ENCODE peak calls at places on chromosomes 11 and 22, in four cellular contexts. W, J, X and T are unnamed samples.
A peak's percentile ranks its signal among the peaks of the same experiment; 100 is the strongest.

GRCh38 chr22:39496131-39496838 is 5.8 kb upstream of the MIEF1 start:
- DNase-seq in W (no peak), J (peak; percentile 84), X (peak; percentile 80), T (no peak)

GRCh38 chr22:46060292-46061123 is 83.5 kb upstream of the WNT7B start:
- DNase-seq in W (no peak), J (no peak), X (peak; percentile 1), T (no peak)

GRCh38 chr11:70914496-70914895 is 337.9 kb downstream of the SHANK2 start:
- DNase-seq in W (no peak), J (no peak), X (no peak), T (no peak)

GRCh38 chr22:24806663-24807001 is 621 bp downstream of the SGSM1 start:
- DNase-seq in W (no peak), J (no peak), X (no peak), T (no peak)

GRCh38 chr11:32188785-32189184 is 97.9 kb downstream of the RCN1 start:
- DNase-seq in W (no peak), J (no peak), X (no peak), T (no peak)

GRCh38 chr22:34111210-34111824 is 191.0 kb upstream of the LARGE1 start:
- DNase-seq in W (no peak), J (peak; percentile 12), X (peak; percentile 22), T (no peak)

GRCh38 chr11:130740819-130741218 is 175.5 kb downstream of the SNX19 start:
- DNase-seq in W (no peak), J (no peak), X (no peak), T (no peak)

GRCh38 chr11:69121621-69122336 is 34.0 kb upstream of the SMIM38 start:
- DNase-seq in W (no peak), J (no peak), X (no peak), T (no peak)

GRCh38 chr11:111260761-111261160 is 15.2 kb downstream of the POU2AF2 start:
- DNase-seq in W (no peak), J (no peak), X (no peak), T (no peak)

GRCh38 chr11:59102259-59102765 is 4.7 kb upstream of the FAM111B start:
- DNase-seq in W (peak; percentile 82), J (peak; percentile 28), X (peak; percentile 75), T (no peak)

GRCh38 chr22:20805972-20806471 is 32.1 kb downstream of the SERPIND1 start:
- DNase-seq in W (no peak), J (no peak), X (no peak), T (no peak)

GRCh38 chr22:40400173-40400572 is 29.8 kb downstream of the SGSM3 start:
- DNase-seq in W (peak; percentile 88), J (no peak), X (peak; percentile 55), T (no peak)

GRCh38 chr11:35059040-35059439 is 79.9 kb upstream of the CD44 start:
- DNase-seq in W (no peak), J (no peak), X (no peak), T (no peak)

GRCh38 chr11:105935791-105936190 is 86.2 kb downstream of the MSANTD4 start:
- DNase-seq in W (no peak), J (peak; percentile 40), X (no peak), T (peak; percentile 72)

GRCh38 chr11:22711880-22712279 is 45.5 kb downstream of the GAS2 start:
- DNase-seq in W (no peak), J (no peak), X (peak; percentile 86), T (no peak)

GRCh38 chr11:57274904-57275498 is 38.0 kb upstream of the APLNR start:
- DNase-seq in W (no peak), J (no peak), X (no peak), T (no peak)

GRCh38 chr11:59172345-59173079 is 580 bp downstream of the DTX4 start:
- DNase-seq in W (peak; percentile 87), J (no peak), X (peak; percentile 70), T (no peak)

GRCh38 chr11:8384199-8384821 is 120.6 kb upstream of the LMO1 start:
- DNase-seq in W (peak; percentile 80), J (no peak), X (peak; percentile 21), T (no peak)

GRCh38 chr11:65858354-65859133 is 564 bp upstream of the CFL1 start:
- DNase-seq in W (no peak), J (no peak), X (no peak), T (no peak)

GRCh38 chr11:94933225-94934130 is 39.9 kb downstream of the CWC15 start:
- DNase-seq in W (no peak), J (no peak), X (no peak), T (no peak)

GRCh38 chr11:119120639-119121007 is 757 bp upstream of the HINFP start:
- DNase-seq in W (no peak), J (peak; percentile 36), X (no peak), T (no peak)

GRCh38 chr22:44625981-44626687 is 75.9 kb upstream of the PRR5 start:
- DNase-seq in W (peak; percentile 91), J (peak; percentile 57), X (peak; percentile 71), T (no peak)

GRCh38 chr22:17063372-17064106 is 21.3 kb upstream of the IL17RA start:
- DNase-seq in W (no peak), J (peak; percentile 22), X (no peak), T (no peak)

GRCh38 chr11:66985508-66986177 is 10.5 kb downstream of the C11orf86 start:
- DNase-seq in W (no peak), J (no peak), X (no peak), T (no peak)

GRCh38 chr22:46178755-46179505 is 28.6 kb downstream of the PPARA start:
- DNase-seq in W (no peak), J (no peak), X (no peak), T (no peak)

GRCh38 chr11:26599421-26599820 is 27.4 kb upstream of the MUC15 start:
- DNase-seq in W (no peak), J (no peak), X (no peak), T (no peak)

GRCh38 chr11:79098096-79098495 is 342.7 kb downstream of the TENM4 start:
- DNase-seq in W (no peak), J (no peak), X (no peak), T (no peak)

GRCh38 chr11:17741487-17741886 is 6.9 kb downstream of the KCNC1 start:
- DNase-seq in W (peak; percentile 63), J (no peak), X (no peak), T (no peak)

GRCh38 chr11:721913-722811 is 16.1 kb downstream of the EPS8L2 start:
- DNase-seq in W (peak; percentile 92), J (no peak), X (peak; percentile 72), T (no peak)

GRCh38 chr22:50034126-50035081 is 21.8 kb upstream of the IL17REL start:
- DNase-seq in W (peak; percentile 68), J (no peak), X (no peak), T (no peak)